ENCODE peak calls at places on chromosomes 13 and 19, in six cellular contexts. E is breast epithelium, Q is IMR-90, Z is Peyer's patch, Y is tibial nerve, X is body of pancreas. D is an unnamed sample.

GRCh38 chr19:46975918-46976782 is 43.5 kb upstream of the NPAS1 start:
- DNase-seq in Z (peak), Y (peak), X (peak), E (peak), Q (peak), D (peak)

GRCh38 chr19:8261881-8262280 is 46.3 kb downstream of the CD320 start:
- DNase-seq in Y (no peak), X (peak), Z (no peak), E (peak), Q (no peak), D (peak)

GRCh38 chr19:30269638-30270037 is 102.5 kb upstream of the ZNF536 start:
- DNase-seq in Y (no peak), Z (no peak), X (no peak), Q (no peak), E (no peak), D (no peak)

GRCh38 chr13:94192576-94192975 is 286.9 kb downstream of the DCT start:
- DNase-seq in Z (peak), Y (peak), Q (peak), X (peak), E (no peak), D (peak)

GRCh38 chr19:13153627-13154240 is 3.5 kb downstream of the IER2 start:
- DNase-seq in Y (no peak), E (no peak), Z (peak), Q (no peak), X (peak), D (no peak)

GRCh38 chr19:48631254-48631653 is 5.9 kb downstream of the DBP start:
- DNase-seq in Y (no peak), Z (no peak), E (no peak), Q (no peak), X (no peak), D (no peak)

GRCh38 chr13:91719033-91719432 is 320.6 kb downstream of the GPC5 start:
- DNase-seq in Q (peak), Z (no peak), X (no peak), E (no peak), Y (no peak), D (no peak)

GRCh38 chr13:44088409-44088808 is 208.7 kb downstream of the LACC1 start:
- DNase-seq in Z (no peak), Y (no peak), X (no peak), Q (no peak), E (no peak), D (no peak)

GRCh38 chr13:37484056-37484455 is 114.5 kb downstream of the POSTN start:
- DNase-seq in Q (no peak), X (no peak), E (no peak), Z (no peak), Y (no peak), D (no peak)

GRCh38 chr13:39577203-39577602 is 25.8 kb downstream of the LHFPL6 start:
- DNase-seq in X (no peak), Z (no peak), E (no peak), Y (no peak), Q (no peak), D (no peak)

GRCh38 chr13:35729926-35730627 is 253.6 kb upstream of the MAB21L1 start:
- DNase-seq in X (no peak), Z (no peak), Q (no peak), E (no peak), Y (peak), D (no peak)

GRCh38 chr13:30110301-30111070 is 196.9 kb downstream of the KATNAL1 start:
- DNase-seq in X (no peak), Q (no peak), Z (peak), Y (no peak), E (no peak), D (no peak)

GRCh38 chr13:66835040-66835628 is 395.0 kb downstream of the PCDH9 start:
- DNase-seq in X (peak), Z (peak), Y (peak), Q (peak), E (no peak), D (peak)

GRCh38 chr19:17077447-17078028 is 2.0 kb downstream of the MYO9B start:
- DNase-seq in Q (no peak), Z (no peak), X (no peak), Y (no peak), E (no peak), D (no peak)
- TF ChIP-seq CTCF in Q (no peak), Z (no peak), X (no peak), Y (no peak), E (no peak), D (no peak)

GRCh38 chr19:44476559-44477408 is 23.5 kb downstream of the ZNF180 start:
- DNase-seq in E (no peak), Q (peak), Z (no peak), X (no peak), Y (no peak), D (no peak)
- TF ChIP-seq POLR2A in E (no peak), Q (no peak), Z (no peak), X (no peak), Y (no peak), D (no peak)

DNA sequence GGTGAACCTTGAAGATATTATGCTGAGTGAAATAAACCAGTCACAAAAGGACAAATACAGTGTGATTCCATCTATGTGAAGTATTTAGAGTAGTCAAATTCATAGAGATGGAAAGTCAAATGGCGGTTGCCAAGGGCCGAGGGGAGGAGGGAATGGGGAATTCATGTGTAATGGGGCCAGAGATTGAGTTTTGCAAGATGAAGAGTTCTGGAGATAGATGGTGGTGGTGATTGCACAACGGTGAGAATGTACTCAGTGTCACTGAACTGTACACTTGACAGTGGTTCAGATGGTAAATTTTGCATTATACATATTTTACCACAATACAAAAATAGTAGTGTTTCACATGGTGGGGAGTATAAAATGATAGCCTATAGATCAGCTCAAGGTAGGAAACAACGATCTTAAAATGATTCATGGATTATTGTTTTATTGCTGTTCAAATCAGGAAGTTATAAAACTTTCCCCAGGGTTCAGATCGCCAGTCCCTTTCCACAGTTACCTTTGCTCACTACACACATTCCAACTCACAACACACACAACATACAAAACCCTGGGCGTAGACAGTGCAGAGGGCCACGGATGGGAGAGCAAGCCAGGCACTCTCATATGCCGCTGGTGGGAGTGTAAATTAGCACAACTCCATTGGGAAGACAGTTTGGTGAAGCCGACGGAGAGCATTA is 219.9 kb downstream of the ZIC5 start:
- DNase-seq in E (no peak), Y (no peak), Z (peak), X (no peak), Q (no peak), D (no peak)
- H3K27ac ChIP-seq in E (no peak), Y (no peak), Z (peak), X (no peak), Q (no peak), D (no peak)

GRCh38 chr13:31207630-31208549 is 8.1 kb downstream of the B3GLCT start:
- DNase-seq in X (no peak), E (no peak), Z (no peak), Y (no peak), Q (peak), D (peak)

GRCh38 chr13:31208554-31209122 is 8.9 kb downstream of the B3GLCT start:
- DNase-seq in X (no peak), E (no peak), Y (no peak), Z (no peak), Q (no peak), D (peak)

GRCh38 chr13:31213681-31214289 is 14.0 kb downstream of the B3GLCT start:
- DNase-seq in E (no peak), X (no peak), Q (peak), Z (no peak), Y (no peak), D (no peak)

GRCh38 chr13:31209172-31209818 is 9.5 kb downstream of the B3GLCT start:
- DNase-seq in E (no peak), Y (peak), X (peak), Q (peak), Z (no peak), D (peak)

GRCh38 chr13:31209819-31210209 is 10.0 kb downstream of the B3GLCT start:
- DNase-seq in Y (no peak), Z (no peak), E (no peak), Q (no peak), X (no peak), D (no peak)
- TF ChIP-seq CTCF in Y (no peak), Z (no peak), E (no peak), Q (no peak), X (no peak), D (no peak)